ENCODE peak calls at places on chromosomes 2 and 18, in five cellular contexts. U is GM13976, F is progenitor cell of endocrine pancreas, Z is GOT3, T is HT1080. S is an unnamed sample.

GRCh38 chr2:234861841-234862735 is 89.7 kb upstream of the SH3BP4 start:
- DNase-seq in U (no peak), F (no peak), Z (no peak), T (no peak), S (peak)

GRCh38 chr2:49045083-49045482 is 109.2 kb downstream of the FSHR start:
- DNase-seq in U (no peak), F (no peak), Z (no peak), T (no peak), S (no peak)

GRCh38 chr2:11121099-11121822 is 34.0 kb upstream of the SLC66A3 start:
- DNase-seq in U (no peak), F (no peak), Z (no peak), T (no peak), S (no peak)

GRCh38 chr2:180416553-180417113 is 409.5 kb upstream of the CWC22 start:
- DNase-seq in U (no peak), F (no peak), Z (no peak), T (no peak), S (no peak)

GRCh38 chr18:14974576-14974975 is 226.6 kb downstream of the ANKRD30B start:
- DNase-seq in U (no peak), F (no peak), Z (no peak), T (peak), S (peak)

GRCh38 chr2:58925676-58926081 is 684.6 kb upstream of the FANCL start:
- DNase-seq in U (no peak), F (no peak), Z (no peak), T (no peak), S (no peak)

GRCh38 chr2:216698291-216698690 is 2.9 kb upstream of the IGFBP5 start:
- DNase-seq in U (no peak), F (no peak), Z (no peak), T (no peak), S (no peak)

GRCh38 chr2:226137201-226137811 is 662.3 kb downstream of the IRS1 start:
- DNase-seq in U (no peak), F (no peak), Z (no peak), T (peak), S (peak)

GRCh38 chr2:208977582-208977981 is 446.3 kb upstream of the MAP2 start:
- DNase-seq in U (no peak), F (no peak), Z (no peak), T (no peak), S (no peak)

GRCh38 chr18:11948852-11949523 is 32.3 kb upstream of the IMPA2 start:
- DNase-seq in U (no peak), F (no peak), Z (no peak), T (no peak), S (no peak)

GRCh38 chr2:121707920-121708361 is 28.7 kb downstream of the NIFK start:
- DNase-seq in U (no peak), F (no peak), Z (no peak), T (no peak), S (peak)

GRCh38 chr2:213991454-213992108 is 419.3 kb upstream of the VWC2L start:
- DNase-seq in U (no peak), F (no peak), Z (no peak), T (peak), S (peak)